ENCODE peak calls at places on chromosomes 5 and 9, in seven cellular contexts. Y is brain microvascular endothelial cell, C is GM23248, O is PC-9, H is upper lobe of right lung, W is A673, E is left ventricle myocardium inferior. A is an unnamed sample.

GRCh38 chr5:126805108-126805507 is 28.2 kb downstream of the LMNB1 start:
- DNase-seq in Y (peak), C (peak), O (no peak), H (no peak), W (no peak), E (no peak), A (no peak)

GRCh38 chr5:60960591-60960990 is 15.6 kb downstream of the NDUFAF2 start:
- DNase-seq in Y (peak), C (peak), O (no peak), H (no peak), W (peak), E (no peak), A (no peak)

GRCh38 chr9:123267481-123268239 is 726 bp downstream of the STRBP start:
- DNase-seq in Y (no peak), C (no peak), O (no peak), H (peak), W (no peak), E (no peak), A (no peak)

GRCh38 chr5:43753069-43753468 is 150.1 kb downstream of the NNT start:
- DNase-seq in Y (no peak), C (no peak), O (peak), H (peak), W (no peak), E (no peak), A (no peak)

GRCh38 chr5:28809811-28810750 is 1771.7 kb upstream of the CDH9 start:
- DNase-seq in Y (no peak), C (no peak), O (no peak), H (no peak), W (no peak), E (no peak), A (no peak)

GRCh38 chr5:65461490-65461889 is 20.2 kb downstream of the ADAMTS6 start:
- DNase-seq in Y (no peak), C (no peak), O (no peak), H (no peak), W (peak), E (no peak), A (no peak)

GRCh38 chr5:181194489-181195248 is 10.3 kb downstream of the TRIM7 start:
- DNase-seq in Y (no peak), C (no peak), O (no peak), H (no peak), W (no peak), E (peak), A (no peak)

GRCh38 chr5:158658439-158659230 is 441.1 kb downstream of the EBF1 start:
- DNase-seq in Y (peak), C (peak), O (no peak), H (no peak), W (peak), E (no peak), A (no peak)

GRCh38 chr5:132387649-132388117 is 18.2 kb downstream of the SLC22A5 start:
- DNase-seq in Y (peak), C (peak), O (peak), H (no peak), W (no peak), E (peak), A (peak)

GRCh38 chr5:112681481-112681908 is 56.2 kb upstream of the APC start:
- DNase-seq in Y (no peak), C (peak), O (no peak), H (no peak), W (no peak), E (no peak), A (no peak)

GRCh38 chr9:123111977-123112869 is 78.8 kb downstream of the GPR21 start:
- DNase-seq in Y (peak), C (no peak), O (no peak), H (no peak), W (no peak), E (peak), A (no peak)

GRCh38 chr5:171592741-171593140 is 173.3 kb downstream of the FGF18 start:
- DNase-seq in Y (no peak), C (peak), O (no peak), H (no peak), W (no peak), E (no peak), A (no peak)

GRCh38 chr5:152288917-152289595 is 116.0 kb downstream of the NMUR2 start:
- DNase-seq in Y (no peak), C (no peak), O (no peak), H (no peak), W (no peak), E (no peak), A (no peak)

GRCh38 chr5:14138608-14139540 is 4.3 kb upstream of the TRIO start:
- DNase-seq in Y (no peak), C (no peak), O (no peak), H (no peak), W (no peak), E (no peak), A (no peak)

GRCh38 chr9:121582641-121583040 is 68.8 kb upstream of the DAB2IP start:
- DNase-seq in Y (no peak), C (no peak), O (no peak), H (no peak), W (no peak), E (no peak), A (no peak)

GRCh38 chr5:56050566-56051292 is 56.0 kb upstream of the IL6ST start:
- DNase-seq in Y (no peak), C (no peak), O (no peak), H (no peak), W (no peak), E (no peak), A (no peak)

GRCh38 chr5:177484902-177485549 is 11.6 kb upstream of the DBN1 start:
- DNase-seq in Y (no peak), C (no peak), O (no peak), H (no peak), W (no peak), E (no peak), A (no peak)

GRCh38 chr5:16090270-16090669 is 89.3 kb downstream of the MARCHF11 start:
- DNase-seq in Y (no peak), C (no peak), O (no peak), H (no peak), W (no peak), E (no peak), A (no peak)

GRCh38 chr9:88746744-88747398 is 211.9 kb downstream of the NXNL2 start:
- DNase-seq in Y (peak), C (peak), O (no peak), H (no peak), W (no peak), E (no peak), A (no peak)

GRCh38 chr9:120018550-120018949 is 561.4 kb downstream of the CDK5RAP2 start:
- DNase-seq in Y (no peak), C (no peak), O (no peak), H (no peak), W (no peak), E (no peak), A (no peak)
- H3K27ac ChIP-seq in Y (no peak), C (no peak), O (no peak), H (no peak), W (no peak), E (no peak), A (no peak)

GRCh38 chr5:38743562-38743961 is 102.2 kb upstream of the OSMR start:
- DNase-seq in Y (no peak), C (no peak), O (no peak), H (no peak), W (no peak), E (no peak), A (no peak)

GRCh38 chr5:38749861-38750260 is 96.0 kb upstream of the OSMR start:
- DNase-seq in Y (no peak), C (no peak), O (no peak), H (no peak), W (no peak), E (no peak), A (no peak)

GRCh38 chr5:38742821-38743220 is 103.0 kb upstream of the OSMR start:
- DNase-seq in Y (no peak), C (no peak), O (no peak), H (no peak), W (no peak), E (no peak), A (no peak)

GRCh38 chr5:38751103-38751502 is 94.7 kb upstream of the OSMR start:
- DNase-seq in Y (no peak), C (peak), O (no peak), H (no peak), W (peak), E (no peak), A (no peak)

DNA sequence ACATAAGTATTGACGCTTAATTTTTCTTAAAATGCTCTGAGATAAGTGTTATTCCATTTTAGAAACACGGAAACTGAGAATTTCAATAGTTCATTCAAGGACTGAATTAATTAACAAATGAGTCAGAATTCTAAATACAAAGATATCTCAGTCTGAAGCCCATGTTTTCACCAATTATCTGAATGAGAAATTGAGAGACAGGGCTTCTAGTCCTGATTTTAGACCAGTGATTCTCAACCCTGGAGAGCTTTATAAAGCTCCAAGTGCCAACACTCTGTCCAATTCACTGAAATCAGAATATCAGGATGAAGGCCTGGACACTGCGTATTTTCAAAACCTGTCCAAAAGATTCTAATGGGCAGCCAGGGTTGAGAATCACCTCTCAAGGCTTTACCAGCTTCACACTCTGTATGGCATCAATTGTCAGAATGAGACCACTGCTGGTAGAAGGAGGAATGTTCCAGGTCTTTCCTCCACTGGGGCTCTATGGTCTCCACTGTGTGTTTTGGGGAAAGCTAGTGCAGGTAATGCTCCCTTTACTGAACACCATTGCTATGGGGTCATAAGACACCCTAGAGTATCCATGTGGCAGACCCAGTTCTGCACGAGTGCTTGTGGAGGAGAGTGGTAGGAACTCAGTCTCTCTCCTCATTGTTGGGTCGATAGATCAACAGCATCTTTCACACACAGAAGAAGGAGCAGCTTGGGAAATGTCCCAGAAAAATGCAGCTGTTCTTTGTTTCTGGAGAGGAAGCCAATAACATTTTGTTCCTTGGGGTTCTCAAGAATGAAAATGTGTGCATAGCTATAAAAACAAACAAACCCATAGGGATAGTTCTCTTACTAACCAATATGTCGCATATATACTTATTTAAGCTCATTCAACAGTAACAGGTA is 99.7 kb upstream of the OSMR start:
- DNase-seq in Y (no peak), C (no peak), O (no peak), H (no peak), W (no peak), E (no peak), A (no peak)
- H3K27ac ChIP-seq in Y (no peak), C (no peak), O (no peak), H (no peak), W (no peak), E (peak), A (no peak)

DNA sequence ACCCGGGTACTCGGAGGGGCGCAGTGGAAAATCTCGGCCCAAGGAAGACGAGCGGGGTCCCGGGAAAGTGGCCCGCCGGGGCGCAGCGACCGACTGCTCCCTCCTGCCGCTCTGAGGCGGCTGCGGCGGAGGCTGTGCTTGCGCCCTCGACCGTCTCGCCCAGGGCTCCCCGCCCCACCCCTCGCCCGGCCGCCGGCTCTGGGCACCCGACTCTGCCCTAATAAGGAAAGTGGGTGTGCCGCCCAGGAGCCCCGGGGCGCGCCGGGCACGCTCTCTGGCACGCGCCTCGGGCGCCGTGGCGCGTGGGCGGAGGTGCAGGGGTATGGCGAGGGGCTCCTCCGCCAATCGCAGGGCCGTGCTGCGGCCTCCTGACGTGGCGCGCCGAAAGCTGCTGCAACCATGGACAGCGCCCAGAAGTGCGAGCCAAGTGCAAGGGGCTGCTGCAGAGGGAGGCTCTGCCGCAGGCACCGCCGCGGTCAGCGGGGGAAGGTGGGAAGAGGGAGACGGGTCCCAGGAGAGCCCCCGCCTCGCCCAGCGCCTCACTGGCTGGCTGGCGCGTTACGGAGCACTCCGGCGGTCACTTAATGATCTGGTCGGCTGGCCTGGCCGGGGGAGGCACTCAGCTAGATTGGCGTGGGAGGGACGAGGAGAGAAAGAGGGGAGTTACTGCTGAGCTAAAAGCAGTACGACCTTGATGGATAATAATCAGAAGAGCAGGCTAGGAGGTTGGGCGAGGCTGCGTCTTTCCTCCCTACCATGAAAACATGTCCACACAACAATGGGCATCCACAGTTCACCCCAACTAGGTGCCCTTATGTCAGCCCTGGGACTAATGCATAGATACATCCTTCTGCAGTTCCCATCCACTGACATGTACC is at the start of gene PRUNE2:
- DNase-seq in Y (peak), C (peak), O (no peak), H (peak), W (peak), E (peak), A (peak)
- H3K27ac ChIP-seq in Y (no peak), C (no peak), O (no peak), H (no peak), W (no peak), E (no peak), A (no peak)

GRCh38 chr9:126722922-126723806 is 81.7 kb upstream of the ZBTB43 start:
- DNase-seq in Y (no peak), C (peak), O (no peak), H (no peak), W (peak), E (peak), A (no peak)
- H3K27ac ChIP-seq in Y (no peak), C (no peak), O (no peak), H (peak), W (peak), E (peak), A (peak)

DNA sequence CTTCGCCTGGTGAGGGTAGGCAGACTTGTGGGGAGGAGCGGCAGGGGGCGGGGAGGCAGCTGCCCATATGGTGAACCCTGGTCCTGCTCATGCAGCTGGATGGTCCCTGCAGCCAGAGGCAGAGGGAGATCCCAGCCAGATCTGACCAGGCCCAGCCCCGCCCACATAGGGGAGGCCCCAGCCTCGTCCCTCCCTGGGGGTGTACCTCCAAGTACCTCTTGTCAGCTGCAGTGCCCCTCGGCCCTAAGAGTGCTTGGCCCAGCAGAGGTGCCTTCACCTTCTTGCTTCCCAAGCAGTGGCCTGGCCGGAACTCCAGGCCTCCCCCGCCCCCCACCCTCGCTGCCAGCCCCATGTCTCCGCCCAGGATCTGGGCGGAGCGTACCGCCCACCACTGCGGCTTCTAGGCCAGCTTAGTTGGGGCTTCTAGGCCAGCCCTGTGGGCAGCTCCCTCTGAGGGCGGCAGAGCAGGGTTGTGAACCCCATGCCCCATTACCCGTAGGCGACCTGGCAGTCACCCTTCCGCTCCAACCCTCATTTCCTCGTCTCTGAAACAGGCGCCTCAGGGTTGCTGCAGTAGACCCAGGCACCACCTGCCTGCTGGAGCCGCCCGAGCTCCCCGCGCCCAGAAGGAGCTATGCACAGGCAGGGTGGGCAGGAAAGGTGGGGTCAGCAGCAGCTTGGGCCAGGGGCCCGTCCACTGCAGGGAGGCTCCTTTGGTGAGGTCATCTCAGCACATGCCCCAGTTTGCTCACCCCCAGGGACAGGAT is at the start of gene SARDH:
- DNase-seq in Y (peak), C (peak), O (peak), H (peak), W (peak), E (peak), A (no peak)
- H3K27ac ChIP-seq in Y (no peak), C (no peak), O (no peak), H (no peak), W (no peak), E (no peak), A (no peak)

GRCh38 chr9:126839301-126839700 is 21.1 kb upstream of the ZBTB34 start:
- DNase-seq in Y (no peak), C (no peak), O (no peak), H (no peak), W (no peak), E (no peak), A (no peak)
- H3K27ac ChIP-seq in Y (no peak), C (no peak), O (no peak), H (no peak), W (no peak), E (no peak), A (no peak)

GRCh38 chr9:79633558-79633957 is 61.8 kb downstream of the TLE4 start:
- DNase-seq in Y (no peak), C (no peak), O (no peak), H (no peak), W (no peak), E (no peak), A (no peak)
- H3K27ac ChIP-seq in Y (no peak), C (no peak), O (no peak), H (no peak), W (no peak), E (no peak), A (no peak)

GRCh38 chr9:81599837-81600236 is 89.5 kb downstream of the TLE1 start:
- DNase-seq in Y (no peak), C (no peak), O (no peak), H (no peak), W (no peak), E (no peak), A (no peak)
- H3K27ac ChIP-seq in Y (no peak), C (no peak), O (no peak), H (no peak), W (no peak), E (peak), A (no peak)

GRCh38 chr5:110768138-110768845 is 29.5 kb downstream of the SLC25A46 start:
- DNase-seq in Y (peak), C (peak), O (no peak), H (no peak), W (no peak), E (no peak), A (no peak)
- H3K27ac ChIP-seq in Y (no peak), C (no peak), O (no peak), H (no peak), W (no peak), E (no peak), A (no peak)

DNA sequence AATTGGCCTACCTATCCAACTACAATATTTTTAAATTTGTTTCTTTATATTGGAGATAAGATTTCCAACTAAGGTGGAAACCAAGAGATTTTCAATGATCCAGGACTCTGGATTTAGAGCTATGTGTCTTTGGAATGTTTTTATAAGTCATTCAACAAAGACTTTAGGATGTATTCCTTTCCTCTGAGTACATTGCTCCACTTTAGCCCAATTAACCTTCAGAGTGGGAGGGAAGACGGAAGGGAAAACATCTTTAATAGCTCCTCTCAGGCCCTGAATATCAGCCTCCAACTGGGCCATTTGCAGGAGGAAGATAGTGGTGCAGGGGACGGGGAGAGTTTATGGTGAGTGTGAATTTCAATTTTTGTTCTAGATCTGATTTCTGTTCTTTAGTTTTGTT is 239.2 kb downstream of the PIK3R1 start:
- DNase-seq in Y (no peak), C (peak), O (no peak), H (no peak), W (no peak), E (no peak), A (no peak)
- H3K27ac ChIP-seq in Y (no peak), C (peak), O (no peak), H (no peak), W (no peak), E (no peak), A (no peak)